ENCODE peak calls at places on chromosome 12, in four cellular contexts. E is stimulated activated CD4-positive, alpha-beta T cell treated with anti-CD3 and anti-CD28 coated beads, Interleukin-2, amount 100 ng/mL, for 24 hours; F is RPMI7951; L is HTR-8/SVneo. R is an unnamed sample.

GRCh38 chr12:95836185-95836609 is 22.6 kb upstream of the SNRPF start:
- DNase-seq in E (no peak), F (peak; percentile 35), L (no peak), R (no peak)

GRCh38 chr12:5206401-5207175 is 162.9 kb downstream of the KCNA5 start:
- DNase-seq in E (no peak), F (no peak), L (no peak), R (no peak)

GRCh38 chr12:67747869-67748760 is 99.6 kb downstream of the DYRK2 start:
- DNase-seq in E (no peak), F (peak; percentile 82), L (peak; percentile 37), R (no peak)

GRCh38 chr12:127781336-127781735 is 485.6 kb upstream of the TMEM132C start:
- DNase-seq in E (no peak), F (no peak), L (no peak), R (no peak)

GRCh38 chr12:52006726-52007157 is at the start of gene TAMALIN:
- DNase-seq in E (peak; percentile 77), F (peak; percentile 20), L (peak; percentile 79), R (peak; percentile 85)

GRCh38 chr12:115259968-115260806 is 576.2 kb upstream of the TBX3 start:
- DNase-seq in E (no peak), F (no peak), L (no peak), R (no peak)

GRCh38 chr12:72546106-72546505 is 273.9 kb downstream of the TRHDE start:
- DNase-seq in E (no peak), F (no peak), L (no peak), R (no peak)

GRCh38 chr12:121240484-121241202 is 30.7 kb downstream of the P2RX4 start:
- DNase-seq in E (peak; percentile 80), F (no peak), L (no peak), R (peak; percentile 86)

GRCh38 chr12:27965966-27966365 is 6.6 kb downstream of the PTHLH start:
- DNase-seq in E (no peak), F (peak; percentile 78), L (no peak), R (no peak)

GRCh38 chr12:57836442-57837375 is 9.8 kb downstream of the CTDSP2 start:
- DNase-seq in E (peak; percentile 37), F (peak; percentile 84), L (peak; percentile 85), R (peak; percentile 53)

GRCh38 chr12:70719084-70719483 is 81.9 kb upstream of the PTPRB start:
- DNase-seq in E (no peak), F (peak; percentile 9), L (no peak), R (no peak)

GRCh38 chr12:12700249-12700648 is 4.3 kb upstream of the GPR19 start:
- DNase-seq in E (no peak), F (no peak), L (no peak), R (no peak)

GRCh38 chr12:116277393-116278258 is at the start of gene MED13L:
- DNase-seq in E (peak; percentile 87), F (peak; percentile 82), L (peak; percentile 92), R (peak; percentile 93)

GRCh38 chr12:116236148-116236731 is 41.3 kb downstream of the MED13L start:
- DNase-seq in E (peak; percentile 44), F (peak; percentile 66), L (peak; percentile 31), R (no peak)

GRCh38 chr12:24066865-24067264 is 117.4 kb upstream of the SOX5 start:
- DNase-seq in E (no peak), F (peak; percentile 52), L (no peak), R (no peak)

GRCh38 chr12:19412844-19413243 is 26.4 kb upstream of the AEBP2 start:
- DNase-seq in E (no peak), F (no peak), L (no peak), R (no peak)

GRCh38 chr12:75981773-75982564 is 49.6 kb downstream of the PHLDA1 start:
- DNase-seq in E (no peak), F (peak; percentile 81), L (no peak), R (no peak)

GRCh38 chr12:116319851-116320621 is 42.5 kb upstream of the MED13L start:
- DNase-seq in E (peak; percentile 21), F (peak; percentile 94), L (no peak), R (peak; percentile 44)

GRCh38 chr12:29241821-29242591 is 92.9 kb downstream of the FAR2 start:
- DNase-seq in E (peak; percentile 19), F (peak; percentile 48), L (no peak), R (no peak)

GRCh38 chr12:95653761-95654546 is 102.7 kb upstream of the USP44 start:
- DNase-seq in E (no peak), F (peak; percentile 53), L (peak; percentile 50), R (no peak)

GRCh38 chr12:94534761-94535613 is 75.3 kb upstream of the CEP83 start:
- DNase-seq in E (no peak), F (no peak), L (no peak), R (no peak)

GRCh38 chr12:64175254-64175945 is 46.7 kb downstream of the KICS2 start:
- DNase-seq in E (no peak), F (peak; percentile 47), L (no peak), R (no peak)

GRCh38 chr12:123264642-123265041 is 7.0 kb downstream of the CDK2AP1 start:
- DNase-seq in E (no peak), F (no peak), L (no peak), R (no peak)

GRCh38 chr12:114850853-114851252 is 166.9 kb upstream of the TBX3 start:
- DNase-seq in E (no peak), F (no peak), L (no peak), R (no peak)

GRCh38 chr12:111180830-111181726 is 187.8 kb downstream of the PHETA1 start:
- DNase-seq in E (no peak), F (no peak), L (peak; percentile 33), R (no peak)

GRCh38 chr12:18345021-18345735 is 83.9 kb downstream of the PIK3C2G start:
- DNase-seq in E (no peak), F (no peak), L (no peak), R (no peak)

GRCh38 chr12:91781114-91781513 is 364.5 kb downstream of the BTG1 start:
- DNase-seq in E (no peak), F (peak; percentile 13), L (no peak), R (no peak)

R was measured in activated T-cell treated with anti-CD3 and anti-CD28 coated beads, Interleukin-2, amount 50 U/mL, for 24 hours.